ENCODE peak calls at places on chromosomes 13 and 19, in eight cellular contexts. I is mesothelial cell of epicardium; L is CD8-positive, alpha-beta T cell; A is lung; X is RWPE1; K is heart left ventricle; J is left ventricle myocardium inferior; S is WTC11. Y is an unnamed sample.

GRCh38 chr13:99386911-99387788 is 80.0 kb upstream of the GPR183 start:
- DNase-seq in A (peak; percentile 62), J (peak; percentile 45), X (peak; percentile 10), S (peak; percentile 90), K (peak; percentile 54), I (no peak), L (peak; percentile 93), Y (peak; percentile 46)

GRCh38 chr19:43719918-43720317 is 4.0 kb downstream of the IRGC start:
- DNase-seq in S (no peak), I (no peak), A (no peak), J (no peak), K (no peak), X (no peak), L (no peak), Y (no peak)

GRCh38 chr19:6038634-6039405 is 60.9 kb upstream of the RANBP3 start:
- DNase-seq in J (no peak), A (peak; percentile 19), I (no peak), X (no peak), S (no peak), K (no peak), L (peak; percentile 5), Y (no peak)

GRCh38 chr19:43806848-43807247 is 4.6 kb upstream of the LYPD5 start:
- DNase-seq in A (no peak), I (no peak), K (no peak), X (no peak), J (no peak), S (no peak), L (no peak), Y (no peak)

GRCh38 chr13:98225036-98225940 is 48.2 kb upstream of the RNF113B start:
- DNase-seq in J (no peak), A (no peak), L (no peak), K (no peak), X (no peak), S (no peak), I (no peak), Y (no peak)

GRCh38 chr13:104460553-104460952 is 1394.3 kb upstream of the SLC10A2 start:
- DNase-seq in A (no peak), L (no peak), K (no peak), X (no peak), S (no peak), J (no peak), I (no peak), Y (no peak)

GRCh38 chr13:96093296-96094006 is 3.5 kb downstream of the HS6ST3 start:
- DNase-seq in A (no peak), I (no peak), X (no peak), S (no peak), J (no peak), L (no peak), K (no peak), Y (no peak)

GRCh38 chr19:1512671-1513491 is at the start of gene ADAMTSL5:
- DNase-seq in I (no peak), J (peak; percentile 69), S (peak; percentile 45), A (no peak), L (peak; percentile 80), X (peak; percentile 71), K (peak; percentile 82), Y (peak; percentile 60)

GRCh38 chr13:53405616-53406015 is 377.0 kb downstream of the OLFM4 start:
- DNase-seq in A (no peak), K (no peak), X (no peak), S (peak; percentile 68), I (no peak), J (no peak), L (no peak), Y (no peak)

GRCh38 chr19:15432018-15432494 is 13.3 kb upstream of the AKAP8L start:
- DNase-seq in S (no peak), K (peak; percentile 35), L (no peak), J (no peak), A (no peak), I (no peak), X (no peak), Y (no peak)

GRCh38 chr13:40059540-40060232 is 404.2 kb downstream of the COG6 start:
- DNase-seq in J (no peak), L (no peak), K (no peak), X (no peak), S (no peak), I (no peak), A (no peak), Y (no peak)

GRCh38 chr19:41225238-41226052 is 6.4 kb downstream of the AXL start:
- DNase-seq in X (peak; percentile 96), K (peak; percentile 71), L (no peak), S (peak; percentile 63), A (peak; percentile 50), J (peak; percentile 48), I (no peak), Y (peak; percentile 35)

GRCh38 chr13:99190147-99190985 is 10.3 kb upstream of the UBAC2 start:
- DNase-seq in J (no peak), S (no peak), L (no peak), I (no peak), X (no peak), K (no peak), A (no peak), Y (no peak)

GRCh38 chr13:53782400-53783030 is 753.9 kb downstream of the OLFM4 start:
- DNase-seq in A (no peak), L (no peak), S (no peak), I (no peak), X (peak; percentile 13), J (no peak), K (no peak), Y (peak; percentile 32)

GRCh38 chr13:27428160-27428559 is 3.7 kb downstream of the GTF3A start:
- DNase-seq in J (no peak), K (no peak), I (no peak), A (no peak), S (no peak), X (no peak), L (no peak), Y (no peak)

GRCh38 chr13:78298657-78299056 is 304.7 kb downstream of the POU4F1 start:
- DNase-seq in S (no peak), I (no peak), K (no peak), A (no peak), L (no peak), J (no peak), X (no peak), Y (no peak)

GRCh38 chr19:8057545-8058270 is 5.1 kb downstream of the CCL25 start:
- DNase-seq in K (no peak), S (no peak), I (no peak), J (no peak), X (no peak), L (no peak), A (no peak), Y (no peak)

GRCh38 chr13:114324334-114324733 is 10.0 kb downstream of the CHAMP1 start:
- DNase-seq in I (no peak), K (no peak), A (no peak), J (no peak), S (no peak), L (no peak), X (no peak), Y (no peak)

DNA sequence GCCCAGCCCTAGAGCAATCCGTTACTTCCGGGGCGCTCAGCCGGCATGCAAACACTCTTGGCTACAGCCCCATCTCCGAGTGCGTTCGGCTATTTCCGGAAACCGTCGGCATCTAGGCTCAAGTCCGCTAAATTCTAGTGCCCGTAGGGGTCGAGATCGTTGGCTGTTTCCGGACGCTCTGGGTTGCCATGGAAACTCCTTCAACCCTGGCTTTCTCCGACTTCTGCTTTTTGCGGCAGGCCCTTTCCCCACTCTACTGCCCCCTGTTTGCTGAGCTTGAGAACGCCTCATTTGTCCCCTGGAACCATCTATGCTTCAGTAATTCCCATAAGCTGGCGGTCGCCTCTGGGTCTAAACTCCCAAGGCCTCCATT is 533 bp upstream of the PIK3R2 start:
- DNase-seq in L (peak; percentile 99), K (peak; percentile 97), S (peak; percentile 99), I (peak; percentile 91), X (peak; percentile 95), J (peak; percentile 98), A (peak; percentile 96), Y (peak; percentile 97)
- TF ChIP-seq CTCF in L (peak; percentile 87), K (peak; percentile 69), S (peak; percentile 53), I (peak; percentile 79), X (peak; percentile 76), J (peak; percentile 71), A (peak; percentile 32), Y (no peak)

GRCh38 chr19:11495481-11495880 is 10.2 kb downstream of the ZNF653 start:
- DNase-seq in A (no peak), J (no peak), K (no peak), S (no peak), X (no peak), L (no peak), I (no peak), Y (no peak)
- TF ChIP-seq CTCF in A (no peak), J (no peak), K (no peak), S (no peak), X (no peak), L (no peak), I (no peak), Y (no peak)

GRCh38 chr19:57241181-57241580 is 749 bp downstream of the ZNF805 start:
- DNase-seq in L (no peak), K (no peak), S (no peak), A (no peak), I (no peak), X (no peak), J (no peak), Y (no peak)

GRCh38 chr19:57242821-57243220 is 2.4 kb downstream of the ZNF805 start:
- DNase-seq in A (no peak), S (no peak), K (no peak), J (no peak), X (no peak), I (no peak), L (no peak), Y (no peak)

GRCh38 chr19:57244513-57244912 is 4.1 kb downstream of the ZNF805 start:
- DNase-seq in A (no peak), L (no peak), S (no peak), X (no peak), K (no peak), J (no peak), I (no peak), Y (no peak)

GRCh38 chr19:57239982-57240310 is 486 bp upstream of the ZNF805 start:
- DNase-seq in K (no peak), A (peak; percentile 29), L (no peak), J (peak; percentile 16), I (no peak), X (peak; percentile 8), S (no peak), Y (no peak)

GRCh38 chr19:57240311-57241090 is at the start of gene ZNF805:
- DNase-seq in K (peak; percentile 98), X (peak; percentile 92), J (peak; percentile 97), S (peak; percentile 97), A (peak; percentile 95), I (peak; percentile 85), L (peak; percentile 97), Y (peak; percentile 97)
- TF ChIP-seq CTCF in K (peak; percentile 17), X (no peak), J (peak; percentile 28), S (no peak), A (peak; percentile 3), I (no peak), L (no peak), Y (no peak)

GRCh38 chr19:58544591-58545285 is 874 bp downstream of the TRIM28 start:
- DNase-seq in S (peak; percentile 66), K (peak; percentile 48), I (peak; percentile 74), X (peak; percentile 77), J (no peak), A (no peak), L (no peak), Y (no peak)
- TF ChIP-seq CTCF in S (no peak), K (no peak), I (no peak), X (no peak), J (no peak), A (no peak), L (no peak), Y (no peak)

Y was measured in stomach.